ENCODE peak calls at places on chromosomes 12 and 14, in five cellular contexts. One of them, this sample, is unnamed.

GRCh38 chr12:22617630-22618029 is 7.3 kb upstream of the ETNK1 start:
- DNase-seq in Calu3: no peak
- DNase-seq in endothelial cell: no peak
- DNase-seq in bronchial epithelial cell: no peak
- DNase-seq in activated B cell treated with CpG ODN at 0.5 μM for 24 hours: no peak
- DNase-seq in this sample: no peak

GRCh38 chr12:116333402-116333801 is 55.9 kb upstream of the MED13L start:
- DNase-seq in Calu3: no peak
- DNase-seq in endothelial cell: no peak
- DNase-seq in bronchial epithelial cell: no peak
- DNase-seq in activated B cell treated with CpG ODN at 0.5 μM for 24 hours: no peak
- DNase-seq in this sample: no peak

GRCh38 chr12:43760396-43760795 is 1.6 kb downstream of the IRAK4 start:
- DNase-seq in Calu3: no peak
- DNase-seq in endothelial cell: no peak
- DNase-seq in bronchial epithelial cell: no peak
- DNase-seq in activated B cell treated with CpG ODN at 0.5 μM for 24 hours: no peak
- DNase-seq in this sample: no peak

GRCh38 chr12:132623072-132623869 is 4.7 kb downstream of the P2RX2 start:
- DNase-seq in Calu3: peak; percentile 60
- DNase-seq in endothelial cell: no peak
- DNase-seq in bronchial epithelial cell: peak; percentile 10
- DNase-seq in activated B cell treated with CpG ODN at 0.5 μM for 24 hours: no peak
- DNase-seq in this sample: no peak

GRCh38 chr12:95733156-95733825 is 57.3 kb downstream of the NTN4 start:
- DNase-seq in Calu3: no peak
- DNase-seq in endothelial cell: no peak
- DNase-seq in bronchial epithelial cell: no peak
- DNase-seq in activated B cell treated with CpG ODN at 0.5 μM for 24 hours: no peak
- DNase-seq in this sample: peak; percentile 25

GRCh38 chr14:22650960-22651521 is 6.9 kb upstream of the OR6J1 start:
- DNase-seq in Calu3: no peak
- DNase-seq in endothelial cell: no peak
- DNase-seq in bronchial epithelial cell: peak; percentile 67
- DNase-seq in activated B cell treated with CpG ODN at 0.5 μM for 24 hours: no peak
- DNase-seq in this sample: peak; percentile 40

GRCh38 chr14:24958271-24958670 is 91.7 kb downstream of the STXBP6 start:
- DNase-seq in Calu3: no peak
- DNase-seq in endothelial cell: no peak
- DNase-seq in bronchial epithelial cell: no peak
- DNase-seq in activated B cell treated with CpG ODN at 0.5 μM for 24 hours: no peak
- DNase-seq in this sample: no peak

GRCh38 chr12:131003676-131004075 is 50.0 kb downstream of the ADGRD1 start:
- DNase-seq in Calu3: no peak
- DNase-seq in endothelial cell: no peak
- DNase-seq in bronchial epithelial cell: no peak
- DNase-seq in activated B cell treated with CpG ODN at 0.5 μM for 24 hours: no peak
- DNase-seq in this sample: no peak

GRCh38 chr12:106907411-106907810 is 48.3 kb upstream of the TMEM263 start:
- DNase-seq in Calu3: no peak
- DNase-seq in endothelial cell: no peak
- DNase-seq in bronchial epithelial cell: no peak
- DNase-seq in activated B cell treated with CpG ODN at 0.5 μM for 24 hours: no peak
- DNase-seq in this sample: no peak

GRCh38 chr12:131100031-131100674 is 146.4 kb downstream of the ADGRD1 start:
- DNase-seq in Calu3: no peak
- DNase-seq in endothelial cell: no peak
- DNase-seq in bronchial epithelial cell: no peak
- DNase-seq in activated B cell treated with CpG ODN at 0.5 μM for 24 hours: no peak
- DNase-seq in this sample: no peak

GRCh38 chr12:60059180-60059579 is 463.4 kb downstream of the SLC16A7 start:
- DNase-seq in Calu3: no peak
- DNase-seq in endothelial cell: no peak
- DNase-seq in bronchial epithelial cell: no peak
- DNase-seq in activated B cell treated with CpG ODN at 0.5 μM for 24 hours: no peak
- DNase-seq in this sample: no peak

GRCh38 chr12:116855744-116856470 is 25.3 kb downstream of the HRK start:
- DNase-seq in Calu3: no peak
- DNase-seq in endothelial cell: no peak
- DNase-seq in bronchial epithelial cell: no peak
- DNase-seq in activated B cell treated with CpG ODN at 0.5 μM for 24 hours: no peak
- DNase-seq in this sample: peak; percentile 86

GRCh38 chr12:132344181-132344580 is 14.8 kb upstream of the GALNT9 start:
- DNase-seq in Calu3: no peak
- DNase-seq in endothelial cell: no peak
- DNase-seq in bronchial epithelial cell: no peak
- DNase-seq in activated B cell treated with CpG ODN at 0.5 μM for 24 hours: no peak
- DNase-seq in this sample: no peak

GRCh38 chr14:94394594-94395305 is 6.3 kb upstream of the SERPINA1 start:
- DNase-seq in Calu3: no peak
- DNase-seq in endothelial cell: no peak
- DNase-seq in bronchial epithelial cell: peak; percentile 50
- DNase-seq in activated B cell treated with CpG ODN at 0.5 μM for 24 hours: no peak
- DNase-seq in this sample: peak; percentile 88

GRCh38 chr12:51838036-51838435 is 10.5 kb downstream of the FIGNL2 start:
- DNase-seq in Calu3: no peak
- DNase-seq in endothelial cell: no peak
- DNase-seq in bronchial epithelial cell: no peak
- DNase-seq in activated B cell treated with CpG ODN at 0.5 μM for 24 hours: no peak
- DNase-seq in this sample: no peak

GRCh38 chr12:116609715-116610114 is 50.5 kb downstream of the MAP1LC3B2 start:
- DNase-seq in Calu3: peak; percentile 27
- DNase-seq in endothelial cell: peak; percentile 50
- DNase-seq in bronchial epithelial cell: no peak
- DNase-seq in activated B cell treated with CpG ODN at 0.5 μM for 24 hours: no peak
- DNase-seq in this sample: no peak

GRCh38 chr12:110199360-110200123 is 75.4 kb downstream of the IFT81 start:
- DNase-seq in Calu3: no peak
- DNase-seq in endothelial cell: peak; percentile 32
- DNase-seq in bronchial epithelial cell: peak; percentile 10
- DNase-seq in activated B cell treated with CpG ODN at 0.5 μM for 24 hours: no peak
- DNase-seq in this sample: peak; percentile 13

GRCh38 chr12:111245701-111246476 is 123.0 kb downstream of the PHETA1 start:
- DNase-seq in Calu3: no peak
- DNase-seq in endothelial cell: no peak
- DNase-seq in bronchial epithelial cell: no peak
- DNase-seq in activated B cell treated with CpG ODN at 0.5 μM for 24 hours: no peak
- DNase-seq in this sample: no peak

GRCh38 chr12:22083167-22083566 is 37.1 kb downstream of the CMAS start:
- DNase-seq in Calu3: peak; percentile 17
- DNase-seq in endothelial cell: no peak
- DNase-seq in bronchial epithelial cell: peak; percentile 50
- DNase-seq in activated B cell treated with CpG ODN at 0.5 μM for 24 hours: no peak
- DNase-seq in this sample: peak; percentile 47

GRCh38 chr14:73472182-73473114 is 14.1 kb upstream of the NUMB start:
- DNase-seq in Calu3: peak; percentile 25
- DNase-seq in endothelial cell: no peak
- DNase-seq in bronchial epithelial cell: peak; percentile 70
- DNase-seq in activated B cell treated with CpG ODN at 0.5 μM for 24 hours: no peak
- DNase-seq in this sample: peak; percentile 67

GRCh38 chr12:7162691-7163114 is 26.8 kb upstream of the PEX5 start:
- DNase-seq in Calu3: peak; percentile 75
- DNase-seq in endothelial cell: peak; percentile 25
- DNase-seq in bronchial epithelial cell: peak; percentile 55
- DNase-seq in activated B cell treated with CpG ODN at 0.5 μM for 24 hours: no peak
- DNase-seq in this sample: peak; percentile 68

GRCh38 chr14:25015761-25016160 is 34.2 kb downstream of the STXBP6 start:
- DNase-seq in Calu3: no peak
- DNase-seq in endothelial cell: no peak
- DNase-seq in bronchial epithelial cell: no peak
- DNase-seq in activated B cell treated with CpG ODN at 0.5 μM for 24 hours: no peak
- DNase-seq in this sample: no peak

GRCh38 chr12:79725987-79726386 is 35.2 kb upstream of the PAWR start:
- DNase-seq in Calu3: no peak
- DNase-seq in endothelial cell: no peak
- DNase-seq in bronchial epithelial cell: peak; percentile 95
- DNase-seq in activated B cell treated with CpG ODN at 0.5 μM for 24 hours: no peak
- DNase-seq in this sample: peak; percentile 75

GRCh38 chr12:114221136-114221838 is 184.7 kb downstream of the TBX5 start:
- DNase-seq in Calu3: no peak
- DNase-seq in endothelial cell: no peak
- DNase-seq in bronchial epithelial cell: no peak
- DNase-seq in activated B cell treated with CpG ODN at 0.5 μM for 24 hours: no peak
- DNase-seq in this sample: no peak

GRCh38 chr14:56273151-56273550 is 154.9 kb downstream of the PELI2 start:
- DNase-seq in Calu3: no peak
- DNase-seq in endothelial cell: no peak
- DNase-seq in bronchial epithelial cell: no peak
- DNase-seq in activated B cell treated with CpG ODN at 0.5 μM for 24 hours: no peak
- DNase-seq in this sample: no peak

GRCh38 chr12:82835217-82835616 is 148.5 kb downstream of the TMTC2 start:
- DNase-seq in Calu3: no peak
- DNase-seq in endothelial cell: no peak
- DNase-seq in bronchial epithelial cell: peak; percentile 66
- DNase-seq in activated B cell treated with CpG ODN at 0.5 μM for 24 hours: no peak
- DNase-seq in this sample: peak; percentile 47

GRCh38 chr14:54108481-54109471 is 152.2 kb upstream of the BMP4 start:
- DNase-seq in Calu3: peak; percentile 39
- DNase-seq in endothelial cell: no peak
- DNase-seq in bronchial epithelial cell: peak; percentile 87
- DNase-seq in activated B cell treated with CpG ODN at 0.5 μM for 24 hours: no peak
- DNase-seq in this sample: peak; percentile 27

GRCh38 chr12:105100207-105100985 is 7.1 kb upstream of the WASHC4 start:
- DNase-seq in Calu3: no peak
- DNase-seq in endothelial cell: no peak
- DNase-seq in bronchial epithelial cell: peak; percentile 63
- DNase-seq in activated B cell treated with CpG ODN at 0.5 μM for 24 hours: no peak
- DNase-seq in this sample: peak; percentile 61

GRCh38 chr12:105102673-105103072 is 4.9 kb upstream of the WASHC4 start:
- DNase-seq in Calu3: no peak
- DNase-seq in endothelial cell: no peak
- DNase-seq in bronchial epithelial cell: no peak
- DNase-seq in activated B cell treated with CpG ODN at 0.5 μM for 24 hours: no peak
- DNase-seq in this sample: no peak

GRCh38 chr12:105104762-105105161 is 2.8 kb upstream of the WASHC4 start:
- DNase-seq in Calu3: no peak
- DNase-seq in endothelial cell: no peak
- DNase-seq in bronchial epithelial cell: no peak
- DNase-seq in activated B cell treated with CpG ODN at 0.5 μM for 24 hours: no peak
- DNase-seq in this sample: no peak

GRCh38 chr12:105099355-105099754 is 8.2 kb upstream of the WASHC4 start:
- DNase-seq in Calu3: no peak
- DNase-seq in endothelial cell: no peak
- DNase-seq in bronchial epithelial cell: no peak
- DNase-seq in activated B cell treated with CpG ODN at 0.5 μM for 24 hours: no peak
- DNase-seq in this sample: no peak

DNA sequence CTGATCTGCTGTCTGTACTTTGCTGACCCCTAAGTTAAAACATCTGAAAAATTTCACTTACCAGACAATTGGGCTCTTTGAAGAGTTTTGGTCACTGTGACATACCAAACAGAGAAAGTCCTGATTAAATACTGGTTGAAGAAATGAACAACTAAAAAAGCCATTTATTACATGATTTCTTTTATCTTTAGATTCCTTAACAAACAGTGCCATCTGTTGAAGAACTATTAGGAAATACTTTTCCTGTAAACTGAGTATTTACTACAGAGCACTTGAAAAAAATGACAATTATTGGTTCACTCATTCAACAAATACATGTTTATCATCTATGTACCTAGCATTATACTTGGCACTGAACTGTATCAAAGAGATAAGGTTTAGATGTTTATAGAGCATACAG is 6.5 kb upstream of the WASHC4 start:
- DNase-seq in Calu3: no peak
- DNase-seq in endothelial cell: no peak
- DNase-seq in bronchial epithelial cell: peak; percentile 29
- DNase-seq in activated B cell treated with CpG ODN at 0.5 μM for 24 hours: no peak
- DNase-seq in this sample: no peak
- TF ChIP-seq CTCF in Calu3: no peak
- TF ChIP-seq CTCF in endothelial cell: no peak
- TF ChIP-seq CTCF in bronchial epithelial cell: no peak
- TF ChIP-seq CTCF in activated B cell treated with CpG ODN at 0.5 μM for 24 hours: no peak
- TF ChIP-seq CTCF in this sample: peak; percentile 24

GRCh38 chr12:26122681-26123481 is 2.0 kb downstream of the BHLHE41 start:
- DNase-seq in Calu3: peak; percentile 63
- DNase-seq in endothelial cell: peak; percentile 66
- DNase-seq in bronchial epithelial cell: peak; percentile 47
- DNase-seq in activated B cell treated with CpG ODN at 0.5 μM for 24 hours: no peak
- DNase-seq in this sample: peak; percentile 70
- TF ChIP-seq CTCF in Calu3: peak; percentile 13
- TF ChIP-seq CTCF in endothelial cell: no peak
- TF ChIP-seq CTCF in bronchial epithelial cell: peak; percentile 58
- TF ChIP-seq CTCF in activated B cell treated with CpG ODN at 0.5 μM for 24 hours: no peak
- TF ChIP-seq CTCF in this sample: peak; percentile 41

GRCh38 chr14:100902295-100902694 is 1.2 kb downstream of the RTL1 start:
- DNase-seq in Calu3: no peak
- DNase-seq in endothelial cell: no peak
- DNase-seq in bronchial epithelial cell: no peak
- DNase-seq in activated B cell treated with CpG ODN at 0.5 μM for 24 hours: no peak
- DNase-seq in this sample: peak; percentile 23
- TF ChIP-seq CTCF in Calu3: peak; percentile 34
- TF ChIP-seq CTCF in endothelial cell: no peak
- TF ChIP-seq CTCF in bronchial epithelial cell: no peak
- TF ChIP-seq CTCF in activated B cell treated with CpG ODN at 0.5 μM for 24 hours: no peak
- TF ChIP-seq CTCF in this sample: peak; percentile 20

GRCh38 chr12:3150308-3150670 is 73.1 kb downstream of the TSPAN9 start:
- DNase-seq in Calu3: no peak
- DNase-seq in endothelial cell: no peak
- DNase-seq in bronchial epithelial cell: no peak
- DNase-seq in activated B cell treated with CpG ODN at 0.5 μM for 24 hours: no peak
- DNase-seq in this sample: no peak

GRCh38 chr12:3152892-3153291 is 75.7 kb downstream of the TSPAN9 start:
- DNase-seq in Calu3: no peak
- DNase-seq in endothelial cell: no peak
- DNase-seq in bronchial epithelial cell: no peak
- DNase-seq in activated B cell treated with CpG ODN at 0.5 μM for 24 hours: no peak
- DNase-seq in this sample: no peak

GRCh38 chr12:3152013-3152412 is 74.8 kb downstream of the TSPAN9 start:
- DNase-seq in Calu3: no peak
- DNase-seq in endothelial cell: peak; percentile 33
- DNase-seq in bronchial epithelial cell: no peak
- DNase-seq in activated B cell treated with CpG ODN at 0.5 μM for 24 hours: no peak
- DNase-seq in this sample: no peak

GRCh38 chr12:3149505-3150307 is 72.5 kb downstream of the TSPAN9 start:
- DNase-seq in Calu3: no peak
- DNase-seq in endothelial cell: no peak
- DNase-seq in bronchial epithelial cell: no peak
- DNase-seq in activated B cell treated with CpG ODN at 0.5 μM for 24 hours: no peak
- DNase-seq in this sample: no peak

DNA sequence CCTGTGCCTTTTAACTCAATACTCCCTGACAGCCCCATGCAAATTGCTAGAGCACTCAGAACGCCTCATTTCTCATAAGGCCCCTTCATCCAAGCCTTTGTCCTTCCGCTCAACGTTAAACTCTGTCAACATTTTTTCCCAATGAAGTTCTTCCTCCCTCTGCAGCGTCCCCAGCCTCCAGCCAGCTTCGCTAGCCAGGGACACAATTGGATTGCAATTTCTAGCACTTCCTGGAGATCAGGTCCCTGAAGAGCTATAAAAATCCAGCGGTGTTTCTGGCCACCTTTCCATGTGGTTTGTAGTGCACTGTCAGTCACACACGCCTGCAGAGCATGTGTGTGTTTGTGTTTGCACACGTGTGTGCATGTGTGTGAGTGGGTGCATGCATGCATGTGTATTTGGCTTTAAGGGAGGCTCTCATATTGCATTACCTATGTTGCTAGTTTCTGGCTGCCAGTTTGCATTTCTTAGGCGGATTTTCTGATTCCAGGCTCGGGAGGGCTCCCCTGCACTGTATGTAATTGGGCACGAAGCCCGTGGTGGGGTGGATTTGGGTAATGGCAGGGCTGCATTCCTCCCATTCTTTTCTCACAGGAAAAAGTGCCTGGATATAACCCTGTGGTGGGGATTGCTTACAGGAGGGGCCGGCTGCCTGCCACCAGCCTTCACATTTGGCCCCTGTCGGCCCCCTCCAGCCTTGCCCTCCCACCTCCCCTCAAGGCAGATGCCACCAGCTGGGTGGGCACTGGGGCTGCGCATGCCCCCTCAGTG is 73.8 kb downstream of the TSPAN9 start:
- DNase-seq in Calu3: no peak
- DNase-seq in endothelial cell: no peak
- DNase-seq in bronchial epithelial cell: no peak
- DNase-seq in activated B cell treated with CpG ODN at 0.5 μM for 24 hours: no peak
- DNase-seq in this sample: no peak
- TF ChIP-seq CTCF in Calu3: no peak
- TF ChIP-seq CTCF in endothelial cell: no peak
- TF ChIP-seq CTCF in bronchial epithelial cell: no peak
- TF ChIP-seq CTCF in activated B cell treated with CpG ODN at 0.5 μM for 24 hours: no peak
- TF ChIP-seq CTCF in this sample: no peak